ENCODE peak calls at places on chromosomes 5 and 9, in ten cellular contexts. G is spleen, A is BE2C, C is AG04450, R is mucosa of descending colon, B is DND-41, O is suprapubic skin, H is kidney epithelial cell, F is epithelial cell of esophagus, K is psoas muscle. U is an unnamed sample.

GRCh38 chr5:6708814-6709213 is 4.4 kb upstream of the TENT4A start:
- DNase-seq in G (no peak), A (peak), C (no peak), R (no peak), B (no peak), O (no peak), H (no peak), F (no peak), K (no peak), U (no peak)

GRCh38 chr5:180644129-180644824 is 5.1 kb downstream of the FLT4 start:
- DNase-seq in G (no peak), A (no peak), C (no peak), R (no peak), B (no peak), O (no peak), H (no peak), F (no peak), K (no peak), U (no peak)

GRCh38 chr5:128227984-128228383 is 144.4 kb downstream of the SLC12A2 start:
- DNase-seq in G (no peak), A (no peak), C (peak), R (no peak), B (no peak), O (no peak), H (peak), F (peak), K (no peak), U (no peak)

GRCh38 chr9:84921175-84921574 is 251.6 kb downstream of the NTRK2 start:
- DNase-seq in G (no peak), A (no peak), C (no peak), R (no peak), B (no peak), O (no peak), H (no peak), F (no peak), K (no peak), U (no peak)

GRCh38 chr5:99590806-99591205 is 662.0 kb upstream of the CHD1 start:
- DNase-seq in G (no peak), A (no peak), C (no peak), R (no peak), B (no peak), O (no peak), H (no peak), F (no peak), K (no peak), U (no peak)

GRCh38 chr9:113446323-113446740 is 17.2 kb upstream of the RGS3 start:
- DNase-seq in G (no peak), A (no peak), C (no peak), R (no peak), B (no peak), O (no peak), H (no peak), F (peak), K (no peak), U (no peak)

GRCh38 chr5:61586096-61587084 is 254.3 kb downstream of the ZSWIM6 start:
- DNase-seq in G (no peak), A (peak), C (no peak), R (no peak), B (no peak), O (no peak), H (no peak), F (no peak), K (no peak), U (no peak)

GRCh38 chr9:127316586-127317383 is 52.2 kb downstream of the GARNL3 start:
- DNase-seq in G (no peak), A (no peak), C (no peak), R (no peak), B (no peak), O (no peak), H (no peak), F (peak), K (no peak), U (no peak)

GRCh38 chr5:109981979-109982378 is 292.3 kb downstream of the MAN2A1 start:
- DNase-seq in G (no peak), A (no peak), C (no peak), R (no peak), B (no peak), O (no peak), H (no peak), F (no peak), K (no peak), U (no peak)

GRCh38 chr9:116501871-116502270 is 185.2 kb upstream of the TRIM32 start:
- DNase-seq in G (no peak), A (no peak), C (no peak), R (no peak), B (no peak), O (no peak), H (peak), F (peak), K (no peak), U (no peak)

GRCh38 chr9:71937070-71937625 is 25.7 kb downstream of the C9orf85 start:
- DNase-seq in G (no peak), A (no peak), C (no peak), R (no peak), B (no peak), O (no peak), H (no peak), F (peak), K (no peak), U (no peak)

GRCh38 chr5:170159101-170159698 is 53.5 kb downstream of the FOXI1 start:
- DNase-seq in G (no peak), A (no peak), C (no peak), R (no peak), B (no peak), O (no peak), H (no peak), F (peak), K (no peak), U (peak)

GRCh38 chr9:37753489-37754190 is at the start of gene TRMT10B:
- DNase-seq in G (peak), A (peak), C (peak), R (peak), B (peak), O (no peak), H (peak), F (peak), K (peak), U (no peak)

GRCh38 chr9:125190371-125190801 is 783 bp upstream of the PPP6C start:
- DNase-seq in G (peak), A (no peak), C (no peak), R (no peak), B (peak), O (no peak), H (no peak), F (no peak), K (no peak), U (no peak)

GRCh38 chr9:121082075-121082474 is 7.3 kb downstream of the CNTRL start:
- DNase-seq in G (no peak), A (no peak), C (no peak), R (no peak), B (no peak), O (no peak), H (no peak), F (no peak), K (no peak), U (no peak)

GRCh38 chr5:73985145-73985544 is 359.1 kb downstream of the ARHGEF28 start:
- DNase-seq in G (no peak), A (peak), C (peak), R (peak), B (no peak), O (no peak), H (no peak), F (peak), K (no peak), U (no peak)

GRCh38 chr9:133862585-133863041 is 124.5 kb upstream of the SARDH start:
- DNase-seq in G (peak), A (no peak), C (no peak), R (peak), B (no peak), O (no peak), H (no peak), F (no peak), K (peak), U (no peak)

GRCh38 chr5:96344678-96345612 is 88.1 kb downstream of the PCSK1 start:
- DNase-seq in G (no peak), A (peak), C (peak), R (peak), B (peak), O (no peak), H (peak), F (peak), K (no peak), U (peak)

GRCh38 chr5:163533229-163533628 is 27.8 kb downstream of the MAT2B start:
- DNase-seq in G (no peak), A (no peak), C (no peak), R (no peak), B (no peak), O (no peak), H (no peak), F (no peak), K (no peak), U (no peak)

GRCh38 chr5:163535290-163535689 is 29.9 kb downstream of the MAT2B start:
- DNase-seq in G (no peak), A (no peak), C (no peak), R (no peak), B (no peak), O (no peak), H (no peak), F (no peak), K (no peak), U (no peak)

GRCh38 chr5:163532203-163532892 is 26.9 kb downstream of the MAT2B start:
- DNase-seq in G (no peak), A (no peak), C (no peak), R (no peak), B (no peak), O (no peak), H (no peak), F (no peak), K (no peak), U (no peak)

GRCh38 chr5:163531272-163531671 is 25.9 kb downstream of the MAT2B start:
- DNase-seq in G (no peak), A (no peak), C (no peak), R (no peak), B (no peak), O (no peak), H (no peak), F (no peak), K (no peak), U (no peak)

DNA sequence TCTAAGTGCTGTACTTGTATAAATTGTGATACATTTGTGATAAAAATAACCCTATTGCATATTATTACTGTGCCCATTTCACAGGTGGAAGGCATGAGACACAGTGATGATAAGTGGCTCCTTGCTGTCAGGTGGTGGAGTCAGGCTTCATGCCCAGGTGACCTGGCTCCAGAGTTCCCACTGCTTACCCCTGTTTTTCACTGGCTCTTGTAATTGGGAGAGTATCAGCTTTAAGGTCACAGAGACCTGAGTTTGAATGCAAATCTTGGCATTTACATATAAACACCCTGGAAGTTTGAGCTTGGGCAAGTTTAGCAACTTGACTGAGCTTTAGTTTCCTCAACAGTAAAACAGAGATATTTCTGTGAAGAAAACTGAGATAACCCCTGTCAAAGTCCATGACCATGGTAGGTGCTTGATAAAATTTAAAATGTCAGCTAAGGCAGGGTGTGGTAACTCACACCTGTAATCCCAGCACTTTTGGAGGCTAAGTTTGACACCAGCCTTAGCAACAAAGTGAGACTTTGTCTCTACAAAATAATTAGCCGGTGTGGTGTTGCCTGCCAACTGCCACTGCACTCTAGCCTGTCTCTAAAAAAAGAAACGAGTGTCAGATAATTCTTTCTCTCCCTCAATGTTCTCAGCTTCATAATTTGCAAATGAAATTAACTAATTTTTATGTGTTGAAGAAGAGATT is 29.2 kb downstream of the MAT2B start:
- DNase-seq in G (no peak), A (no peak), C (no peak), R (no peak), B (no peak), O (no peak), H (no peak), F (no peak), K (no peak), U (no peak)
- TF ChIP-seq CTCF in G (no peak), A (no peak), C (no peak), R (no peak), B (no peak), O (no peak), H (no peak), F (no peak), K (no peak), U (no peak)

GRCh38 chr5:88263349-88263748 is 5.3 kb downstream of the TMEM161B start:
- DNase-seq in G (no peak), A (no peak), C (no peak), R (no peak), B (no peak), O (no peak), H (no peak), F (no peak), K (no peak), U (no peak)

GRCh38 chr5:88268414-88269184 is at the start of gene TMEM161B:
- DNase-seq in G (peak), A (peak), C (peak), R (peak), B (peak), O (peak), H (peak), F (peak), K (peak), U (peak)

GRCh38 chr5:88269222-88269771 is 652 bp upstream of the TMEM161B start:
- DNase-seq in G (peak), A (no peak), C (no peak), R (peak), B (peak), O (no peak), H (peak), F (peak), K (no peak), U (no peak)
- H3K4me3 ChIP-seq in G (peak), A (peak), C (peak), R (peak), B (peak), O (peak), H (peak), F (peak), K (peak), U (peak)

GRCh38 chr5:65037845-65038815 is 269.4 kb downstream of the CWC27 start:
- DNase-seq in G (no peak), A (peak), C (no peak), R (peak), B (no peak), O (no peak), H (no peak), F (peak), K (no peak), U (no peak)
- TF ChIP-seq CTCF in G (no peak), A (peak), C (peak), R (peak), B (peak), O (no peak), H (peak), F (peak), K (peak), U (peak)

GRCh38 chr5:142322403-142322746 is 2.4 kb downstream of the SPRY4 start:
- DNase-seq in G (no peak), A (no peak), C (no peak), R (no peak), B (no peak), O (no peak), H (no peak), F (no peak), K (no peak), U (no peak)
- H3K4me3 ChIP-seq in G (peak), A (peak), C (peak), R (no peak), B (no peak), O (peak), H (peak), F (no peak), K (peak), U (peak)

GRCh38 chr9:98796364-98797101 is at the start of gene ANKS6:
- DNase-seq in G (peak), A (peak), C (peak), R (peak), B (peak), O (no peak), H (no peak), F (peak), K (peak), U (no peak)
- TF ChIP-seq CTCF in G (no peak), A (no peak), C (no peak), R (peak), B (peak), O (peak), H (no peak), F (no peak), K (peak), U (peak)

DNA sequence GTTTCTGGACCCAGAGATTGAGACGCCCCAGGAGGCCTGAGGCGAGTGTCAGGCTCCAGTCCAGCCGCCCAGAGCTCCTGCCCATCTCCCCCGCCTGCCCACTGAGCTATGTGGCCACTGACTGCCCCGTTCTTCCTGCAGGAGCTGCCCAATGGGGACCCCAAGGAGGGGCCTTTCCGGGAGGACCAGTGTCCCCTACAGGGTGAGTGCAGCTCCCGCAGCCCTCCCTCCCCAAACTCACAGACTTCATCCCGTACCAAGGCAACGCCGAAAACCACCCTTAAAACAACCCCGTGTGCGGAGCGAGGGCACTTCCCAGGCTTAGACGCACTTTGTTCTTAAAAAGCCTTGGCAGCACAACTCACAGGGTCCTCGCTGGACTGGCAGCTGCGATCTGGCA is 23.4 kb downstream of the NKD2 start:
- DNase-seq in G (no peak), A (no peak), C (no peak), R (no peak), B (no peak), O (peak), H (no peak), F (no peak), K (no peak), U (no peak)
- H3K4me3 ChIP-seq in G (no peak), A (no peak), C (no peak), R (no peak), B (no peak), O (no peak), H (no peak), F (no peak), K (no peak), U (no peak)

DNA sequence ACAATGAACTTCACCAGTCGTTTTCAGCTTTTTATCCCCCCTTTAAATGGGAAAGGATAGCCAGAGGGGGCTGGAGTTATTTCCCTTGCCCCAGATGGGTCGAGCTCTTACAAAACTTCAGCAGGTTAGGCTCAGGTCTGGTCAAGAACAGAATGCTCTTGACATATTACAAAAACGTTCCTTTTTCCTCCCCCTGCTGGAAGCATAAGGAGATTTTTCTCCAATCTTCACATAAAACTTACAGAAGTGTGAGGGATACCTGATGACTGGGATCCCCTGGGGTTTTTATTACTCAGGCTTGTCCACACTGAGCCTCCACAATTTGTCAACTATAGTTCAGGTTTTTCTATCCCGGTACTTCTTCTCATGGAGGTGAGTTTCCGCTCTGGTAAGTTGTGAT is 60.8 kb downstream of the CSF2 start:
- DNase-seq in G (no peak), A (no peak), C (no peak), R (no peak), B (no peak), O (no peak), H (no peak), F (peak), K (no peak), U (no peak)
- TF ChIP-seq CTCF in G (no peak), A (peak), C (peak), R (no peak), B (peak), O (no peak), H (peak), F (peak), K (peak), U (peak)